ENCODE peak calls at places on chromosomes 7 and 10, in four cellular contexts. One of them, this sample, is unnamed.

GRCh38 chr7:133742709-133743538 is 384.2 kb upstream of the LRGUK start:
- DNase-seq in GM23248: peak; percentile 57
- DNase-seq in thoracic aorta: no peak
- DNase-seq in K562: peak; percentile 36
- DNase-seq in this sample: peak; percentile 8

GRCh38 chr10:112835933-112836564 is 114.0 kb upstream of the TCF7L2 start:
- DNase-seq in GM23248: no peak
- DNase-seq in thoracic aorta: no peak
- DNase-seq in K562: no peak
- DNase-seq in this sample: no peak

GRCh38 chr7:46969303-46970130 is 612.4 kb downstream of the TNS3 start:
- DNase-seq in thoracic aorta: no peak
- DNase-seq in GM23248: peak; percentile 82
- DNase-seq in K562: no peak
- DNase-seq in this sample: no peak

GRCh38 chr7:105876091-105876963 is at the start of gene ATXN7L1:
- DNase-seq in GM23248: peak; percentile 99
- DNase-seq in K562: peak; percentile 99
- DNase-seq in thoracic aorta: peak; percentile 85
- DNase-seq in this sample: peak; percentile 73

GRCh38 chr7:115178831-115179230 is 256.9 kb downstream of the MDFIC start:
- DNase-seq in thoracic aorta: no peak
- DNase-seq in GM23248: no peak
- DNase-seq in K562: no peak
- DNase-seq in this sample: no peak

GRCh38 chr7:100053201-100053600 is 3.6 kb downstream of the ZSCAN21 start:
- DNase-seq in thoracic aorta: no peak
- DNase-seq in K562: peak; percentile 63
- DNase-seq in GM23248: peak; percentile 88
- DNase-seq in this sample: peak; percentile 69

GRCh38 chr7:5532520-5533335 is 109.1 kb upstream of the TNRC18 start:
- DNase-seq in GM23248: peak; percentile 42
- DNase-seq in K562: peak; percentile 86
- DNase-seq in thoracic aorta: no peak
- DNase-seq in this sample: peak; percentile 91

GRCh38 chr7:48004023-48004422 is 24.6 kb upstream of the HUS1 start:
- DNase-seq in GM23248: no peak
- DNase-seq in K562: no peak
- DNase-seq in thoracic aorta: no peak
- DNase-seq in this sample: peak; percentile 69

GRCh38 chr7:142942746-142943145 is 3.5 kb downstream of the LLCFC1 start:
- DNase-seq in thoracic aorta: no peak
- DNase-seq in K562: no peak
- DNase-seq in GM23248: no peak
- DNase-seq in this sample: no peak

GRCh38 chr10:14173391-14173705 is 157.4 kb downstream of the FRMD4A start:
- DNase-seq in thoracic aorta: no peak
- DNase-seq in GM23248: peak; percentile 54
- DNase-seq in K562: no peak
- DNase-seq in this sample: no peak

GRCh38 chr10:119688033-119688508 is 36.9 kb downstream of the BAG3 start:
- DNase-seq in K562: peak; percentile 30
- DNase-seq in GM23248: no peak
- DNase-seq in thoracic aorta: no peak
- DNase-seq in this sample: peak; percentile 40

GRCh38 chr7:84684836-84685235 is 490.2 kb upstream of the SEMA3A start:
- DNase-seq in K562: no peak
- DNase-seq in GM23248: no peak
- DNase-seq in thoracic aorta: no peak
- DNase-seq in this sample: no peak

GRCh38 chr10:8712653-8713052 is 658.2 kb downstream of the GATA3 start:
- DNase-seq in K562: no peak
- DNase-seq in thoracic aorta: no peak
- DNase-seq in GM23248: no peak
- DNase-seq in this sample: no peak

GRCh38 chr7:42262907-42263466 is 26.0 kb upstream of the GLI3 start:
- DNase-seq in thoracic aorta: peak; percentile 70
- DNase-seq in K562: no peak
- DNase-seq in GM23248: peak; percentile 92
- DNase-seq in this sample: no peak

GRCh38 chr10:52053522-52053921 is 260.6 kb upstream of the DKK1 start:
- DNase-seq in K562: no peak
- DNase-seq in GM23248: no peak
- DNase-seq in thoracic aorta: no peak
- DNase-seq in this sample: no peak

GRCh38 chr10:5595591-5596590 is 70.5 kb downstream of the ASB13 start:
- DNase-seq in K562: peak; percentile 50
- DNase-seq in thoracic aorta: no peak
- DNase-seq in GM23248: peak; percentile 95
- DNase-seq in this sample: no peak

GRCh38 chr7:116582806-116583444 is 58.1 kb downstream of the CAV1 start:
- DNase-seq in GM23248: peak; percentile 96
- DNase-seq in K562: no peak
- DNase-seq in thoracic aorta: no peak
- DNase-seq in this sample: no peak

GRCh38 chr10:78381072-78381471 is 347.4 kb downstream of the RPS24 start:
- DNase-seq in K562: peak; percentile 9
- DNase-seq in thoracic aorta: no peak
- DNase-seq in GM23248: no peak
- DNase-seq in this sample: no peak

GRCh38 chr7:128660596-128660995 is 11.5 kb upstream of the GARIN1A start:
- DNase-seq in thoracic aorta: no peak
- DNase-seq in GM23248: no peak
- DNase-seq in K562: no peak
- DNase-seq in this sample: no peak

GRCh38 chr7:102993532-102994029 is 80.8 kb downstream of the LRRC17 start:
- DNase-seq in GM23248: peak; percentile 62
- DNase-seq in thoracic aorta: no peak
- DNase-seq in K562: peak; percentile 50
- DNase-seq in this sample: no peak

GRCh38 chr7:80151274-80151665 is 16.6 kb downstream of the GNAI1 start:
- DNase-seq in thoracic aorta: no peak
- DNase-seq in GM23248: peak; percentile 76
- DNase-seq in K562: no peak
- DNase-seq in this sample: no peak

GRCh38 chr10:102669206-102670064 is 25.2 kb downstream of the TRIM8 start:
- DNase-seq in GM23248: peak; percentile 80
- DNase-seq in thoracic aorta: peak; percentile 34
- DNase-seq in K562: peak; percentile 20
- DNase-seq in this sample: peak; percentile 35

GRCh38 chr7:44308741-44309270 is 16.6 kb downstream of the CAMK2B start:
- DNase-seq in K562: no peak
- DNase-seq in thoracic aorta: no peak
- DNase-seq in GM23248: no peak
- DNase-seq in this sample: no peak

GRCh38 chr10:71688256-71688655 is 31.3 kb downstream of the C10orf105 start:
- DNase-seq in K562: no peak
- DNase-seq in thoracic aorta: no peak
- DNase-seq in GM23248: no peak
- DNase-seq in this sample: no peak

GRCh38 chr10:116594525-116595035 is 3.8 kb downstream of the PNLIPRP1 start:
- DNase-seq in K562: no peak
- DNase-seq in GM23248: no peak
- DNase-seq in thoracic aorta: no peak
- DNase-seq in this sample: no peak

GRCh38 chr10:28463141-28463540 is 69.8 kb upstream of the WAC start:
- DNase-seq in K562: no peak
- DNase-seq in thoracic aorta: no peak
- DNase-seq in GM23248: no peak
- DNase-seq in this sample: no peak

GRCh38 chr7:105261689-105262088 is 127.0 kb downstream of the SRPK2 start:
- DNase-seq in GM23248: no peak
- DNase-seq in thoracic aorta: no peak
- DNase-seq in K562: peak; percentile 49
- DNase-seq in this sample: no peak

GRCh38 chr10:26697922-26698608 is 564 bp downstream of the PDSS1 start:
- DNase-seq in K562: peak; percentile 19
- DNase-seq in thoracic aorta: no peak
- DNase-seq in GM23248: peak; percentile 28
- DNase-seq in this sample: peak; percentile 21

DNA sequence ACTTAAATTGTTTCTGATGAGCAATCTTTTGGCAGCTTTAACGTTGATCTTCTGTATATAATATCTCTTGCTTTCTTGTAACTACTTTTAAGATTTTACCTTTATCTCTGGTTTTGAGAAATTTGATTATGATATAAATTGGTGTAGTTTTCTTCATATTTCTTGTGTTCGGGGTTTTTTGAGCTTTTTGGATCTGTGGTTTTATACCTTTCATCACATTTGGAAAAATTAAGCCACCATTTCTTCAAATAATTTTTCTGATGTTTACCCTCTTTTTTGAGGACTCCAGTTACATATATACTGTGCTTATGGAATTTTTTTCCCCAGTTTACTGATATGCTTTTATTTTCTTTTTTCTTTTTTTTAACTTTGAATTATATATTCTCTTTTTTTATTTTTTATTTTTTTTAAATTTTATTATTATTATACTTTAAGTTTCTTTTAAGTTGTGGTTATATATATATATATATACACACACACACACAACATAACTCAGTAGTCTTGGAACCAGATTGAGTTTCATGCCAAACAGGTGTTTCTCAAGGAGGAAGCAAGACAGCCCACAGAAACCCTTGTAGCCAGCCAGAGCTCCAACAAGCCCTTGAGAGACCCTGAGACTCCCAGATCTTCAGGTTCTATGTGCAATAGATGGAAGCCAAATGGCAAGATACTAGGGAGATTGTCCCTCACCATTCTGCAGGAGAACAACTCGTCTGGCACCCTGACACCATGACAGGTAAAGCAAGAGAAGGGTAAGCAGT is 27.5 kb upstream of the NME8 start:
- DNase-seq in thoracic aorta: no peak
- DNase-seq in GM23248: no peak
- DNase-seq in K562: no peak
- DNase-seq in this sample: no peak
- H3K4me1 ChIP-seq in thoracic aorta: no peaks in the 10 kb centered on the region
- H3K4me1 ChIP-seq in GM23248: no peaks in the 10 kb centered on the region
- H3K4me1 ChIP-seq in K562: no peaks in the 10 kb centered on the region
- H3K4me1 ChIP-seq in this sample: no peaks in the 10 kb centered on the region

DNA sequence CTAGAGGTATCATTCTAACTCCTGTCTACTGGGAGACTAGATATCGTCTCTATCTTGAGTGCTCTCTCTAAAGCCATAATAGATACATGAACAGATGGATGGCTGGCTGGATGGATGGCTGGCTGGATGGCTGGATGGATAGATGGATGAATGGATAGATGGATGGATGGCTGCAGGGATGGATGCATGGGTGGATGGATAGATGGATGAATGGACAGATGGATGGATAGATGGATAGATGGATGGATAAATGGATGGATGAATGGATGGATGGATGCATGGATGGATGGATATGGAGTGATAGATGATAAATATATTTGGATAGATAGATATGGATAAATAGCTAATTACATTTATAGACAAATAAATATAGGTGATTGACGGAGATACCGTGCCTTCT is 191.2 kb upstream of the KLF6 start:
- DNase-seq in GM23248: no peak
- DNase-seq in K562: no peak
- DNase-seq in thoracic aorta: no peak
- DNase-seq in this sample: no peak
- H3K4me3 ChIP-seq in GM23248: no peak overlapping the region
- H3K4me3 ChIP-seq in K562: no peak overlapping the region
- H3K4me3 ChIP-seq in thoracic aorta: no peak overlapping the region
- H3K4me3 ChIP-seq in this sample: no peak overlapping the region

GRCh38 chr10:33465747-33466146 is 131.3 kb upstream of the NRP1 start:
- DNase-seq in GM23248: peak; percentile 22
- DNase-seq in thoracic aorta: no peak
- DNase-seq in K562: no peak
- DNase-seq in this sample: no peak
- H3K27ac ChIP-seq in GM23248: no peak overlapping the region
- H3K27ac ChIP-seq in thoracic aorta: no peak overlapping the region
- H3K27ac ChIP-seq in K562: no peak overlapping the region
- H3K27ac ChIP-seq in this sample: no peak overlapping the region

GRCh38 chr7:74183653-74184450 is 9.7 kb downstream of the EIF4H start:
- DNase-seq in K562: peak; percentile 57
- DNase-seq in GM23248: peak; percentile 33
- DNase-seq in thoracic aorta: no peak
- DNase-seq in this sample: peak; percentile 48

GRCh38 chr7:74181821-74182220 is 7.7 kb downstream of the EIF4H start:
- DNase-seq in GM23248: no peak
- DNase-seq in K562: no peak
- DNase-seq in thoracic aorta: no peak
- DNase-seq in this sample: no peak

GRCh38 chr7:74182453-74183090 is 8.4 kb downstream of the EIF4H start:
- DNase-seq in thoracic aorta: no peak
- DNase-seq in K562: no peak
- DNase-seq in GM23248: no peak
- DNase-seq in this sample: no peak

GRCh38 chr7:74185016-74185415 is 10.9 kb downstream of the EIF4H start:
- DNase-seq in GM23248: no peak
- DNase-seq in thoracic aorta: no peak
- DNase-seq in K562: no peak
- DNase-seq in this sample: no peak

DNA sequence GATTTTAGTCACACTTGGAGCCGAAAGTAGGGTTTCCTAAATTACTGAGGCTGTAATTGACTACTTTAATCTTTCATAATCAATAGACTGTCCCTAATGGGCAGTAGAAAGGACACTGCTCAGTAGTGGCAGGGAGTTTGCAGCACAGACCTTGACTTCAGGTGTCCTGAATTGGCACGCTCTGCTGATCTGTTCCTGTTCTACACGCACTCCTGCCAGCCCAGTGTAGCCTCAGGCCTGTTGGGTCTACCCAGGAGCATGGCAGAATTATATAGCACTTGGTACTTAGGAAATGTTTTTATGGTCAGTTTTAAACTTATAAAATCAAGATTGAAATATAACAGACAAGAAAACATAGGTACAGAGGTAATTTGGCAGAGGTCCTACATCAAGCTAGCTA is 9.0 kb downstream of the EIF4H start:
- DNase-seq in thoracic aorta: no peak
- DNase-seq in GM23248: no peak
- DNase-seq in K562: no peak
- DNase-seq in this sample: no peak
- H3K4me1 ChIP-seq in thoracic aorta: peaks cover 98% of the 10 kb centered on the region
- H3K4me1 ChIP-seq in GM23248: peaks cover 71% of the 10 kb centered on the region
- H3K4me1 ChIP-seq in K562: peaks cover 6% of the 10 kb centered on the region
- H3K4me1 ChIP-seq in this sample: peaks cover 68% of the 10 kb centered on the region

GRCh38 chr7:123641901-123642300 is 13.8 kb upstream of the LMOD2 start:
- DNase-seq in GM23248: no peak
- DNase-seq in K562: no peak
- DNase-seq in thoracic aorta: no peak
- DNase-seq in this sample: no peak

GRCh38 chr7:123647106-123647730 is 8.4 kb upstream of the LMOD2 start:
- DNase-seq in K562: no peak
- DNase-seq in GM23248: peak; percentile 35
- DNase-seq in thoracic aorta: no peak
- DNase-seq in this sample: no peak

GRCh38 chr7:123645516-123645915 is 10.2 kb upstream of the LMOD2 start:
- DNase-seq in thoracic aorta: no peak
- DNase-seq in GM23248: no peak
- DNase-seq in K562: no peak
- DNase-seq in this sample: no peak

GRCh38 chr7:123640583-123640982 is 15.1 kb upstream of the LMOD2 start:
- DNase-seq in thoracic aorta: no peak
- DNase-seq in GM23248: no peak
- DNase-seq in K562: no peak
- DNase-seq in this sample: no peak

GRCh38 chr7:123643495-123644428 is 11.9 kb upstream of the LMOD2 start:
- DNase-seq in K562: peak; percentile 38
- DNase-seq in GM23248: peak; percentile 71
- DNase-seq in thoracic aorta: no peak
- DNase-seq in this sample: no peak
- H3K4me3 ChIP-seq in K562: no peak overlapping the region
- H3K4me3 ChIP-seq in GM23248: peak overlapping the region; percentile 65
- H3K4me3 ChIP-seq in thoracic aorta: peak overlapping the region; percentile 57
- H3K4me3 ChIP-seq in this sample: no peak overlapping the region